ENCODE peak calls at places on chromosomes 4 and X, in eight cellular contexts. X is IMR-90, W is cardiac muscle cell, S is neural progenitor cell, Y is hepatocyte, Z is upper lobe of left lung, I is adrenal gland, K is Panc1. D is an unnamed sample. For H3K27me3 and H3K9me3, the result is how much of the 10 kb centered on the place peaks cover.

GRCh38 chr4:1490906-1491629 is 84.8 kb upstream of the NKX1-1 start:
- DNase-seq in Z (peak), Y (no peak), K (no peak), W (no peak), X (no peak), I (peak), S (no peak), D (no peak)

GRCh38 chr4:173584506-173584905 is 54.5 kb upstream of the HAND2 start:
- DNase-seq in K (no peak), S (no peak), Y (no peak), X (no peak), I (no peak), W (no peak), Z (no peak), D (no peak)

GRCh38 chr4:140071043-140071442 is 82.9 kb downstream of the MAML3 start:
- DNase-seq in Z (no peak), Y (no peak), I (no peak), S (no peak), W (no peak), K (no peak), X (no peak), D (no peak)

GRCh38 chr4:137278431-137278830 is 253.9 kb downstream of the PCDH18 start:
- DNase-seq in Y (no peak), X (no peak), K (no peak), W (no peak), I (no peak), Z (no peak), S (no peak), D (no peak)

GRCh38 chr4:52187603-52188002 is 136.5 kb downstream of the SPATA18 start:
- DNase-seq in W (no peak), K (no peak), S (no peak), X (no peak), Y (no peak), I (no peak), Z (no peak), D (no peak)

GRCh38 chrX:11579856-11580595 is 85.7 kb downstream of the ARHGAP6 start:
- DNase-seq in Y (no peak), Z (no peak), S (no peak), I (no peak), X (no peak), K (no peak), W (no peak), D (no peak)

GRCh38 chr4:183838987-183839712 is 66.0 kb upstream of the STOX2 start:
- DNase-seq in X (peak), K (no peak), Y (peak), W (peak), S (peak), Z (peak), I (no peak), D (no peak)

GRCh38 chrX:21843179-21843578 is 3.8 kb downstream of the MBTPS2 start:
- DNase-seq in Y (no peak), I (no peak), S (no peak), X (peak), Z (no peak), K (no peak), W (no peak), D (no peak)

GRCh38 chr4:1400861-1401408 is 5.3 kb downstream of the NKX1-1 start:
- DNase-seq in W (no peak), I (no peak), Z (no peak), Y (no peak), S (no peak), K (no peak), X (no peak), D (no peak)

GRCh38 chrX:97616883-97617510 is 733.3 kb downstream of the RPA4 start:
- DNase-seq in I (no peak), W (peak), K (no peak), S (no peak), X (peak), Y (peak), Z (no peak), D (peak)

DNA sequence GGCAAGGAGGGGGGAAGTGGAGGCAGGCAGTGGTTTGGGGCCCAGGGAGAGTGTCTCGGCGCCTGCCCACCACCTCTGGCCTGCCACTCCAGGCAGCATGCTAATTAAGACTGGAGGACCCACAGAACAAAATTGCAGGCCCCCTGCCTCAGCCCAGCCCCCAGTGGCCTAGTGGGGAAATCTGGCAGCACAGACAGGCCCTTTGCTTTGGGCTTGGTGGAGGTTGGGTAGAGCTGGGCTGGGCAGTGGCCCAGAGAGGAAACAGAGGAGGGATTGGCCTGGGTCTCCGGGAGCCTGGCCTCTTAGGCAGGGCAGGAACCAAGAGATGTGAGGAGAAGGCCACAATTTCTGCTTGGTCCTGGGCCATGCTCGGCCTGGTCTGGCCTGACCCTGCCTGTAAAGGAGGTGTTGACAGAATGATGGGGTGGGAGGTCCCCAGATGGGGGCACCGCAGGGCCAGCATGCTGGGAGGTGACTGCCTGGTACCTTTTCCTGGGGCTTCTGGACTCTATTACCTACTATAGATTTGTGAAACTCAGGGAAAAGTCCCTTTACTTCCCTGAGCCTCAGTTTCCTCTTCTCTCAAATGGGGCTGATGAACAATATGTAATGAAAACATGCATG is 92.4 kb upstream of the PJA1 start:
- DNase-seq in Y (no peak), I (no peak), S (no peak), Z (no peak), X (no peak), K (no peak), W (no peak), D (no peak)
- TF ChIP-seq CTCF in Y (no peak), I (no peak), S (no peak), Z (no peak), X (no peak), K (no peak), W (no peak), D (no peak)

GRCh38 chr4:45317276-45317675 is 590.9 kb upstream of the GNPDA2 start:
- DNase-seq in X (no peak), K (no peak), Z (no peak), I (no peak), Y (peak), W (peak), S (no peak), D (no peak)

GRCh38 chr4:45316257-45316656 is 589.9 kb upstream of the GNPDA2 start:
- DNase-seq in I (no peak), S (no peak), W (peak), X (no peak), K (no peak), Z (no peak), Y (no peak), D (no peak)

GRCh38 chr4:45323453-45324058 is 597.2 kb upstream of the GNPDA2 start:
- DNase-seq in Y (no peak), S (no peak), I (no peak), W (no peak), K (no peak), X (no peak), Z (no peak), D (no peak)

DNA sequence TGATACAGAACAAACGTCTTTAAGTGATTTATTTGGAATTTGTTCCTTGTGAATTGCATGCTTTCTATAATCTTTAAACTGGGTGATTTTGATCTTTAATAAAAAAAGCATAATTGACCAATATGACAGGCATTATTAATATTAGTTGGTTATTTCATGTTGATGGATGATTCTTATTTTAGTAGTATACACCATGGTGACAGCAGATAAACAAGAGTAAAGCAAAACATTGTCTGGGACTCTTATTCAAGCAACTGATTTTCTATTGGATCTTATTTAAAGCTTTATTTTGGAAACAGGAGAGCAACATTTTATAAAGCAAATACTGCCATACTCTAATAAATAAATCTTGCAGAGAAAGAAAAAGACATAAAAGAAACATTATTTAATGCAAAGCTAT is 591.4 kb upstream of the GNPDA2 start:
- DNase-seq in K (no peak), S (no peak), W (no peak), Y (no peak), Z (no peak), X (no peak), I (no peak), D (no peak)
- H3K27me3 ChIP-seq in K (under half), S (under half), W (under half), Y (under half), Z (under half), X (under half), I (under half), D (under half)

GRCh38 chr4:19945501-19945900 is 306.2 kb upstream of the SLIT2 start:
- DNase-seq in X (peak), I (no peak), W (no peak), K (no peak), Y (no peak), Z (no peak), S (no peak), D (no peak)

GRCh38 chr4:19944806-19945205 is 306.9 kb upstream of the SLIT2 start:
- DNase-seq in Y (no peak), Z (no peak), W (no peak), X (no peak), I (peak), S (peak), K (no peak), D (no peak)

GRCh38 chr4:19944251-19944650 is 307.5 kb upstream of the SLIT2 start:
- DNase-seq in I (no peak), Y (no peak), S (no peak), X (no peak), W (no peak), K (no peak), Z (no peak), D (no peak)

GRCh38 chr4:19947349-19947748 is 304.4 kb upstream of the SLIT2 start:
- DNase-seq in K (no peak), W (peak), Y (no peak), I (no peak), Z (no peak), X (peak), S (no peak), D (no peak)

DNA sequence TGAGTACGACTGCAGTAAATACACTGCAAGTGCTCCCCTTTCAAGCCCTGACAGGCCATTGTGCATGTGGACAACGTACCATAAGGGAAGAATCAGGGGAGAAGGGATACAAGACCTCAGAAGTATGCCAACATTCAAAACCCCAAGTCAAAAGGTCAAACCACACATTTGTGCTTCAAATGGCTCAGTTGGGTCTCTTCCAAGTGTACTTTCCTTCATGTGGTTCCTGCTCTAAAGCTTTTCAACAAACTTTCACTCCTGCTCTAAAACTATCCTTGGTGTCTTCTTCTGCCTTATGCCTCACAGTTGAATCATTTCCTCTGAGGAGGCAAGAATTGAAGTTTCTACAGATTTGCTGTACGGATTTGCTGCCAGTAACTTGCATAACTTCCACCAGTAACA is 305.7 kb upstream of the SLIT2 start:
- DNase-seq in S (no peak), K (no peak), X (peak), Y (peak), I (no peak), Z (no peak), W (peak), D (peak)
- H3K9me3 ChIP-seq in S (under half), K (under half), X (under half), Y (under half), I (under half), Z (under half), W (under half), D (under half)

GRCh38 chr4:111842336-111842735 is 302.9 kb upstream of the FAM241A start:
- DNase-seq in S (no peak), K (no peak), X (no peak), Y (no peak), I (no peak), Z (no peak), W (no peak), D (no peak)

GRCh38 chr4:111849726-111850284 is 295.4 kb upstream of the FAM241A start:
- DNase-seq in Y (peak), Z (no peak), I (no peak), X (no peak), S (no peak), W (no peak), K (no peak), D (no peak)

GRCh38 chr4:111847256-111848108 is 297.8 kb upstream of the FAM241A start:
- DNase-seq in Y (peak), K (no peak), W (peak), Z (no peak), X (no peak), S (peak), I (no peak), D (no peak)
- TF ChIP-seq CTCF in Y (peak), K (peak), W (no peak), Z (no peak), X (peak), S (peak), I (no peak), D (no peak)

GRCh38 chr4:154998773-154999172 is 209.7 kb upstream of the NPY2R start:
- DNase-seq in Z (no peak), X (no peak), I (no peak), W (no peak), S (no peak), Y (no peak), K (no peak), D (no peak)
- H3K27me3 ChIP-seq in Z (under half), X (under half), I (under half), W (under half), S (under half), Y (under half), K (under half), D (under half)

DNA sequence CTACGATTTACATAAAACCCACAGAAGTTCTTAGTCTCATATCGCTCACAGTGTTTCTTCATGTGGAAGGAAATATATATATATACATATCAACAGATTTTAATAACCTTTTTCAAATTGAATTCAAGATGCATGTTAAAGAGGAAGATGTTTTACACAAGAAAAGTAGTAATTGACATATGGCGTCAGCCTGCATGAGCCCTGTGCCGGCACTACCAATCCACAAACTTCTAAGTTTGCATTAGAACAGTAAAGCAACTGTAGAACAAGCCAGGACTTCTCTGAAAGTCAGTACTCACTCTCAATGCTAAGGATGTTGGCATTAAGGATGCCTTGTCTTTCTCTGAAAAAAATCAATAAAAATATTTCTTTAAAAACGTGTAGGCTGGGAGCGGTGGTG is 441.3 kb upstream of the SMIM31 start:
- DNase-seq in W (no peak), K (no peak), I (no peak), Y (no peak), X (no peak), Z (no peak), S (no peak), D (no peak)
- H3K9me3 ChIP-seq in W (under half), K (under half), I (under half), Y (under half), X (under half), Z (under half), S (under half), D (under half)

GRCh38 chrX:153635788-153636668 is 11.0 kb upstream of the DUSP9 start:
- DNase-seq in I (no peak), Y (peak), W (no peak), S (peak), Z (no peak), X (no peak), K (no peak), D (no peak)
- TF ChIP-seq CTCF in I (peak), Y (no peak), W (peak), S (peak), Z (no peak), X (peak), K (no peak), D (peak)

DNA sequence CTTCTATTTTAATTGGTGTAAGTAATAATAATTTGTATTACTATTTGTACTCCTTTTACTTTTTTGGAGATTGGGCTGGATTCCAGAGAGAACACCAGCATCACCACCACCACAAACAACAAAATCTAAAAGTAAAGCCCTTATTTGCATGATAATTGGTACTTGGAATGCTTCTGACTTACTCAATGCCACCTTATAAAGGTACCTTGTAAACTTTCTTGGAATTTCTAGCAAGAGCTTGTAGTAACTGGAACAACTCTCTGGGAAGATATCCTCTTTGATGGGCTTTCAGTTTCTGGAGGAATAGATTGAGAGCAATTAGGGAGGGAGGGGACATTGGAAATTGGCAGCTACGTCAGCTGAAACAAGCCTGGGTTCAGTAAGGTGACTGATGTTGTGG is 20.2 kb upstream of the PITX2 start:
- DNase-seq in I (no peak), W (no peak), K (no peak), Y (no peak), X (no peak), Z (no peak), S (peak), D (no peak)
- H3K27me3 ChIP-seq in I (half or more), W (half or more), K (under half), Y (under half), X (under half), Z (under half), S (half or more), D (under half)

DNA sequence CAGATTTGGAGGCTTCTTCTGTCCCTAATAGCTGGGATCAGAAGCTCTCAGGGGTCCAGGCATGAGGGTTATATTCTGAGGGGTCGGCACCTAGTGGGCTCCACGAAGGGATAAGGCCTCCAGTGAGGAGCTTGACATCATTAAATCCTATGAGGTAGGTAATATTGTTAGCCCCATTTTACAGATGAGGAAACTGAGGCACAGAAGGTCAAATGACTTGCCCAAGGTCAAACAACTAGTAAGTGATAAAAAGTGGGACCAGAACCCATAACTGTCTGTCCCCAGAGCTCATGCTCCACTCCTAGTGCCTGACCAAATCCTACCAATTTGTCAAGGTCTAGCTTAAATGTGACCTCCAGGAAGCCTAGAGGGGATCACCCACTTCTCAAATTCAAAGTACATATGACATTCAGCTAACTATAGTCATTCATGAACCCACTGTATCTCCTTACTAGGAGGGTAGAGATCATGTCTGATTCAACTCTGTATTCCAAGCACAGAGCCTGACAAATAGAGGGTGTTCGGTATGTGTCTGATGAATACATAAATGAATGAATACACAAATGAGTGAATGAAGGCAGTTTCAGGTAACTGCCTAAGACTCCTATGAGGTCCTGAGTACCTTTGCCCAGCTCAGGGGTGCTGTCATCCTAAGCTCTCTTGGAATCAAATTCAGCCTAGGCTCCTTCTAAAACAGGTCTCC is 43.3 kb downstream of the SMC1A start:
- DNase-seq in Z (no peak), S (no peak), X (no peak), I (no peak), Y (no peak), K (no peak), W (no peak), D (no peak)
- H3K9me3 ChIP-seq in Z (under half), S (under half), X (under half), I (under half), Y (under half), K (under half), W (under half), D (under half)

D was measured in keratinocyte.